ENCODE peak calls at places on chromosomes 5 and 9, in five cellular contexts. One of them, this sample, is unnamed.

GRCh38 chr9:125343518-125344284 is 82.1 kb downstream of the GAPVD1 start:
- DNase-seq in neuronal stem cell: peak
- DNase-seq in GM12878: no peak
- DNase-seq in H9: peak
- DNase-seq in fibroblast of lung: peak
- DNase-seq in this sample: peak

GRCh38 chr5:118243068-118243467 is 745.3 kb downstream of the DTWD2 start:
- DNase-seq in neuronal stem cell: no peak
- DNase-seq in GM12878: no peak
- DNase-seq in H9: no peak
- DNase-seq in fibroblast of lung: no peak
- DNase-seq in this sample: no peak

GRCh38 chr9:117184173-117184572 is 230.7 kb downstream of the ASTN2 start:
- DNase-seq in neuronal stem cell: no peak
- DNase-seq in GM12878: no peak
- DNase-seq in H9: no peak
- DNase-seq in fibroblast of lung: no peak
- DNase-seq in this sample: no peak

GRCh38 chr9:91059713-91060112 is 258.1 kb downstream of the SYK start:
- DNase-seq in neuronal stem cell: no peak
- DNase-seq in GM12878: no peak
- DNase-seq in H9: no peak
- DNase-seq in fibroblast of lung: peak
- DNase-seq in this sample: no peak

GRCh38 chr5:133399247-133399891 is 213.0 kb downstream of the FSTL4 start:
- DNase-seq in neuronal stem cell: no peak
- DNase-seq in GM12878: no peak
- DNase-seq in H9: no peak
- DNase-seq in fibroblast of lung: no peak
- DNase-seq in this sample: no peak

GRCh38 chr5:161266954-161267353 is 279.6 kb downstream of the GABRB2 start:
- DNase-seq in neuronal stem cell: no peak
- DNase-seq in GM12878: no peak
- DNase-seq in H9: no peak
- DNase-seq in fibroblast of lung: no peak
- DNase-seq in this sample: no peak

GRCh38 chr5:174520420-174521396 is 203.7 kb upstream of the MSX2 start:
- DNase-seq in neuronal stem cell: peak
- DNase-seq in GM12878: no peak
- DNase-seq in H9: peak
- DNase-seq in fibroblast of lung: no peak
- DNase-seq in this sample: peak

GRCh38 chr5:156774273-156774672 is 75.8 kb upstream of the PPP1R2B start:
- DNase-seq in neuronal stem cell: no peak
- DNase-seq in GM12878: no peak
- DNase-seq in H9: no peak
- DNase-seq in fibroblast of lung: no peak
- DNase-seq in this sample: no peak

GRCh38 chr9:127776195-127776918 is 2.1 kb downstream of the SH2D3C start:
- DNase-seq in neuronal stem cell: no peak
- DNase-seq in GM12878: no peak
- DNase-seq in H9: no peak
- DNase-seq in fibroblast of lung: no peak
- DNase-seq in this sample: peak

GRCh38 chr9:38024036-38024681 is 44.9 kb downstream of the SHB start:
- DNase-seq in neuronal stem cell: no peak
- DNase-seq in GM12878: no peak
- DNase-seq in H9: peak
- DNase-seq in fibroblast of lung: peak
- DNase-seq in this sample: peak

GRCh38 chr5:159427180-159428012 is 97.1 kb upstream of the IL12B start:
- DNase-seq in neuronal stem cell: no peak
- DNase-seq in GM12878: peak
- DNase-seq in H9: no peak
- DNase-seq in fibroblast of lung: no peak
- DNase-seq in this sample: peak

GRCh38 chr9:2765250-2765880 is 48.1 kb downstream of the KCNV2 start:
- DNase-seq in neuronal stem cell: no peak
- DNase-seq in GM12878: no peak
- DNase-seq in H9: no peak
- DNase-seq in fibroblast of lung: no peak
- DNase-seq in this sample: no peak

GRCh38 chr9:34547960-34548603 is 25.3 kb upstream of the ENHO start:
- DNase-seq in neuronal stem cell: peak
- DNase-seq in GM12878: no peak
- DNase-seq in H9: peak
- DNase-seq in fibroblast of lung: peak
- DNase-seq in this sample: peak

GRCh38 chr5:147397616-147398015 is 112.3 kb downstream of the DPYSL3 start:
- DNase-seq in neuronal stem cell: no peak
- DNase-seq in GM12878: no peak
- DNase-seq in H9: peak
- DNase-seq in fibroblast of lung: no peak
- DNase-seq in this sample: peak

GRCh38 chr5:107391787-107392186 is 278.9 kb downstream of the EFNA5 start:
- DNase-seq in neuronal stem cell: no peak
- DNase-seq in GM12878: no peak
- DNase-seq in H9: no peak
- DNase-seq in fibroblast of lung: no peak
- DNase-seq in this sample: no peak

GRCh38 chr9:98326402-98327248 is 71.2 kb upstream of the TBC1D2 start:
- DNase-seq in neuronal stem cell: no peak
- DNase-seq in GM12878: no peak
- DNase-seq in H9: no peak
- DNase-seq in fibroblast of lung: peak
- DNase-seq in this sample: no peak

GRCh38 chr9:101693937-101694336 is 44.5 kb downstream of the GRIN3A start:
- DNase-seq in neuronal stem cell: no peak
- DNase-seq in GM12878: no peak
- DNase-seq in H9: no peak
- DNase-seq in fibroblast of lung: no peak
- DNase-seq in this sample: no peak

GRCh38 chr5:172007795-172008465 is 1.5 kb upstream of the FBXW11 start:
- DNase-seq in neuronal stem cell: no peak
- DNase-seq in GM12878: no peak
- DNase-seq in H9: peak
- DNase-seq in fibroblast of lung: peak
- DNase-seq in this sample: no peak

GRCh38 chr9:3239240-3239639 is 286.6 kb downstream of the RFX3 start:
- DNase-seq in neuronal stem cell: no peak
- DNase-seq in GM12878: no peak
- DNase-seq in H9: no peak
- DNase-seq in fibroblast of lung: no peak
- DNase-seq in this sample: no peak

GRCh38 chr5:153619706-153620105 is 129.2 kb downstream of the GRIA1 start:
- DNase-seq in neuronal stem cell: no peak
- DNase-seq in GM12878: no peak
- DNase-seq in H9: no peak
- DNase-seq in fibroblast of lung: peak
- DNase-seq in this sample: no peak
- H3K4me2 ChIP-seq in neuronal stem cell: no peak
- H3K4me2 ChIP-seq in GM12878: no peak
- H3K4me2 ChIP-seq in H9: no peak
- H3K4me2 ChIP-seq in fibroblast of lung: no peak
- H3K4me2 ChIP-seq in this sample: no peak

GRCh38 chr9:99907208-99907532 is 716 bp downstream of the STX17 start:
- DNase-seq in neuronal stem cell: no peak
- DNase-seq in GM12878: no peak
- DNase-seq in H9: no peak
- DNase-seq in fibroblast of lung: peak
- DNase-seq in this sample: no peak
- H3K27ac ChIP-seq in neuronal stem cell: no peak
- H3K27ac ChIP-seq in GM12878: peak
- H3K27ac ChIP-seq in H9: no peak
- H3K27ac ChIP-seq in fibroblast of lung: peak
- H3K27ac ChIP-seq in this sample: no peak

DNA sequence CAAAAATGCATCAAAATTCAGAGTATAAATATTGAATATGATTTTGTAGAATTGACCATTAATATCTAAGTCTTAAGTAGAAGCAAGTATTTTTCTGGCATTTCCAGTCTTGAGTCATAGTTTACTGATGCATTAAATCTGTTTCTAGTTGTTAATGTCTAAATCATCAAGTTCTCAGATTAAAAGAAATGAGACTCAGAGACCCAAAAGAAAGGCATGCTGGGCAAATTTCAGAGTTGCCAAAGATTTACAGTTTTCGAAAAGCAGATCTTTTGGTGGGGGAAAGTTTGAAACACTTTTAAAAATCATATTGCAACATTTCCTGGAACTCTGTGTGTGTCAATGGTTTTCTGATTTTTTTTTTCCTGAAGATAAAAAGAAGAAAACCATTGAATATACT is 60.9 kb downstream of the ANKRD55 start:
- DNase-seq in neuronal stem cell: no peak
- DNase-seq in GM12878: no peak
- DNase-seq in H9: no peak
- DNase-seq in fibroblast of lung: peak
- DNase-seq in this sample: no peak
- H3K9ac ChIP-seq in neuronal stem cell: no peak
- H3K9ac ChIP-seq in GM12878: no peak
- H3K9ac ChIP-seq in H9: no peak
- H3K9ac ChIP-seq in fibroblast of lung: no peak
- H3K9ac ChIP-seq in this sample: no peak

DNA sequence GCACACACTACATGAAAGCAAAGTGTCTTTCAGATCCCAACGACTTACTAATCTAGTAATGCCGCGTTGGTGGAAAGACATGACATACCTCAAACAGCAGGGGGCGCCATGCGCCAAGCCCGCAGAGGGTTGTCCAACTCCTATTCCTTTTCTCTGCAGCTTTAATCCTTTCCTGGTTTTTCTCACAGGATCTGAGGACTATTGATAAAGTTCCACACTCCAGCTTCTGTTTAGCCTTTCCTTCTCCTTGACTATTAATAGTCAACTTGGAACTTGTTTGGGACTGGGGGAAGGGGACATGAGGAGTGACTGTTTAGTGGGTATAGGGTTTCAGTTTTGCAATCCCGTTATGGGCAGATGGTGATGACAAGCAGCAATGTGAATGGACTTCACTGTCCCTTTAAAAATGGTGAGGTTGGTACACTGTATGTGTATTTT is 62.9 kb downstream of the OTULIN start:
- DNase-seq in neuronal stem cell: peak
- DNase-seq in GM12878: no peak
- DNase-seq in H9: peak
- DNase-seq in fibroblast of lung: peak
- DNase-seq in this sample: peak
- H3K4me2 ChIP-seq in neuronal stem cell: no peak
- H3K4me2 ChIP-seq in GM12878: no peak
- H3K4me2 ChIP-seq in H9: no peak
- H3K4me2 ChIP-seq in fibroblast of lung: no peak
- H3K4me2 ChIP-seq in this sample: peak

GRCh38 chr5:149764086-149764485 is 34.0 kb downstream of the PPARGC1B start:
- DNase-seq in neuronal stem cell: no peak
- DNase-seq in GM12878: no peak
- DNase-seq in H9: no peak
- DNase-seq in fibroblast of lung: no peak
- DNase-seq in this sample: no peak
- H3K27ac ChIP-seq in neuronal stem cell: no peak
- H3K27ac ChIP-seq in GM12878: no peak
- H3K27ac ChIP-seq in H9: no peak
- H3K27ac ChIP-seq in fibroblast of lung: no peak
- H3K27ac ChIP-seq in this sample: no peak

DNA sequence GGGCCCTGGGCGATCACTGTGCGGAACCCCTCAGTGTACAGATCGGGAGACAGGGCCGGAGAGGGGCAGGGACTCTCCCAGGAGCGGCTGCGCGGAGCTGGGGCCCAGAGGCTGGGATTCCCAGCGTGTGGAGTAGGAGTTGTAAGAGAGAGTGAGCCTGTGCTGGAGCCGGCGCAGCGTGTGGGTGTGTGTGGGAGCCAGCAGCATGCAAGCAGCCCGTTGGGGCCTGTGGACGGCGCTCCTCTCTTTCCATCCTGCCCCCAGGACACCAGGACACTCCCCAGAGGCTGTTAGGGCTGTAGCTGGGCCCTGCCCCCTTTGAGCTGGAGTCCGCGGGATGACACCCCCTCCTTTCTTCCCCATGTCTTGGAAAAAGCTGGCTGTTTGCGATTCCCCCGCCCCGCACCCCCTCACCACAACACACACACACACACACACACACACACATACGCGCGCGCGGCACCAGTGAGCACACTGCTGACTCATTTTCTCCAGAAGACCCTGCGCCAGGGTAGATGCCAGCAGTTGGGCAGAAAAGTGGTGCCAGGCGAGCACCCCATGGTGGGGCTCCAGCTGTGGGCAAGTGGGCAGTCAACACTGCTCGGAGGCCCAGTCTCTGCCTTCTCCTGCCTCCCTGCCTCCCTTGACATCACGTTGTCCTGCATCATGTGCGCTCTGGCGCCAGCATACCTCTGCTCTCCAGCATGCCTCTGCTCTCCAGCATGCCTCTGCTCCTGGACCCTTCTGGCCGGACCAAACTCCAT is 1.5 kb downstream of the COL27A1 start:
- DNase-seq in neuronal stem cell: no peak
- DNase-seq in GM12878: no peak
- DNase-seq in H9: peak
- DNase-seq in fibroblast of lung: peak
- DNase-seq in this sample: peak
- H3K9ac ChIP-seq in neuronal stem cell: peak
- H3K9ac ChIP-seq in GM12878: no peak
- H3K9ac ChIP-seq in H9: peak
- H3K9ac ChIP-seq in fibroblast of lung: peak
- H3K9ac ChIP-seq in this sample: no peak

DNA sequence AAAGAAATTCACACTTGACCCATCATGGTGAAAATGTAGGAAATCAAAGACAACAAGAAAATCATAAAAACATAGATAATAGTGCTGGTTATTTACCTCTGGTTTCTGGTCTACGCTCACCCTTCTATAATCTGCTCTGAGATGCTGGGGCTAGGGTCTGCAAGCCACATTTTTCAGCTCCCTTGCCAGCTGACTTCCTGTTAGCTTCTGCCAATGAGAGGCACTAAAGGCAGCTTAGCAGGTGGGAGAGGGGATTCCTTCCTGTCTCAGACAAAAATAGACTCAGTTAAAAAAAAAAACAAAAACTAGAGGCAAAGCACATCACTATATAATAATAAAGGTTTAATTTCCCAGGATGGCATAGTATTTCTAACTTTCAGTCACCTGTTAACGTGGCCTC is 20.2 kb upstream of the N4BP3 start:
- DNase-seq in neuronal stem cell: no peak
- DNase-seq in GM12878: no peak
- DNase-seq in H9: no peak
- DNase-seq in fibroblast of lung: no peak
- DNase-seq in this sample: no peak
- H3K4me2 ChIP-seq in neuronal stem cell: no peak
- H3K4me2 ChIP-seq in GM12878: no peak
- H3K4me2 ChIP-seq in H9: no peak
- H3K4me2 ChIP-seq in fibroblast of lung: no peak
- H3K4me2 ChIP-seq in this sample: no peak

DNA sequence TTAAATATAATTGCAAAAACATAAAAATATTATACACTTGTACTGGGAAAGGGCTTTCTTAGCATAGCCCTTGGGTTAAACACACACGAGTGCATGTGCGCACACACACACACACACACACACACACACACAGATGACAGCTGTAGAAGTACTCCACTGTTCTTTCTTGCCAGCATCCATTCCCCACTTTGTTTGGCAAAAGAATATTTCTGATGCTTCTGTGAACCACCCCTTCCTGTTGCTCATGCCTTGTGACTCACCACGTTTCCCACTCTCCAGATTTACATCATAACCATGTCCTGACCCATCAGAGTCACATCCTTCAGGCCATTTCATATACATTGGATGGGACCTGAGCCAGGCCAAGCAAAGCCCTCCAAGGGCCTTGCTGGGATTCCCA is 280.1 kb downstream of the DNAH5 start:
- DNase-seq in neuronal stem cell: no peak
- DNase-seq in GM12878: no peak
- DNase-seq in H9: no peak
- DNase-seq in fibroblast of lung: peak
- DNase-seq in this sample: no peak
- H3K27ac ChIP-seq in neuronal stem cell: no peak
- H3K27ac ChIP-seq in GM12878: no peak
- H3K27ac ChIP-seq in H9: no peak
- H3K27ac ChIP-seq in fibroblast of lung: peak
- H3K27ac ChIP-seq in this sample: no peak

This sample was measured in neural progenitor cell.